ENCODE peak calls at places on chromosomes 5 and 9, in seven cellular contexts. S is fibroblast of lung, H is GM12878, A is IMR-90, P is OCI-LY7, N is hepatocyte, U is GM23338. B is an unnamed sample. For H3K4me1, the result is how much of the 10 kb centered on the place peaks cover.

GRCh38 chr5:150490754-150491153 is 17.2 kb upstream of the NDST1 start:
- DNase-seq in S (no peak), H (no peak), A (peak), P (no peak), N (no peak), U (no peak), B (no peak)

GRCh38 chr5:77971965-77972544 is 195.9 kb upstream of the TBCA start:
- DNase-seq in S (no peak), H (no peak), A (no peak), P (no peak), N (no peak), U (no peak), B (peak)

GRCh38 chr5:7396169-7397004 is 449 bp downstream of the ADCY2 start:
- DNase-seq in S (no peak), H (no peak), A (no peak), P (no peak), N (peak), U (peak), B (peak)

GRCh38 chr9:94981661-94982060 is 255.2 kb downstream of the AOPEP start:
- DNase-seq in S (no peak), H (no peak), A (no peak), P (no peak), N (no peak), U (no peak), B (no peak)

GRCh38 chr5:120122711-120123110 is 341.4 kb upstream of the PRR16 start:
- DNase-seq in S (no peak), H (no peak), A (no peak), P (no peak), N (no peak), U (no peak), B (no peak)

GRCh38 chr9:96317335-96317980 is 15.5 kb upstream of the HSD17B3 start:
- DNase-seq in S (peak), H (no peak), A (peak), P (peak), N (peak), U (peak), B (peak)

GRCh38 chr5:133247145-133247709 is 195.4 kb downstream of the HSPA4 start:
- DNase-seq in S (no peak), H (no peak), A (no peak), P (no peak), N (no peak), U (no peak), B (no peak)

GRCh38 chr9:124257070-124257864 is 482 bp upstream of the NEK6 start:
- DNase-seq in S (no peak), H (no peak), A (no peak), P (peak), N (no peak), U (peak), B (peak)

GRCh38 chr5:171615201-171616001 is 170.2 kb upstream of the SMIM23 start:
- DNase-seq in S (peak), H (no peak), A (no peak), P (no peak), N (peak), U (peak), B (peak)

GRCh38 chr9:78428640-78429039 is 131.7 kb downstream of the PSAT1 start:
- DNase-seq in S (no peak), H (no peak), A (no peak), P (no peak), N (no peak), U (no peak), B (no peak)

GRCh38 chr9:78430387-78430786 is 133.5 kb downstream of the PSAT1 start:
- DNase-seq in S (no peak), H (no peak), A (no peak), P (no peak), N (no peak), U (no peak), B (no peak)
- H3K4me2 ChIP-seq in S (no peak), H (no peak), A (no peak), P (no peak), N (no peak), U (no peak), B (no peak)

DNA sequence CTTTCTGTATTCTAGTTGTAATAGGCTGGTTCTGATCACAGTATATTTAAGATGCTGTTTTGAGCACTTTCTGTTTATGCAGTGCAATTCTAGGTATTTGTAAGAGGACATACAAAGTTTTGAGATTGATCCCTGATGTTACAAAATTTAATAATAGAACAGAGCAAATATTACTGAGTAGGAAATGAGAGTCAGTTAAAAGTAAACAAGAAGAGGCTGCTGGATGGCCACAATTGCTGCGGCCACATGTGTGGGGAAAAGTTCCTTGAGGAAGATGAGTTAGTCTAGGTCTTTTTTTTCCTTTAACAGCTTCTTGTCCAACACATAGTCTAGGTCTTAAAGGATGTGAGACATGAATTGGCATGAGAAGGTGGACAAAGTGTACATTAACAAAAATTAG is 11.3 kb downstream of the EHMT1 start:
- DNase-seq in S (no peak), H (no peak), A (peak), P (no peak), N (no peak), U (no peak), B (no peak)
- H3K4me1 ChIP-seq in S (under half), H (under half), A (under half), P (half or more), N (under half), U (under half), B (under half)

GRCh38 chr9:77498891-77499290 is 149.2 kb downstream of the GNA14 start:
- DNase-seq in S (peak), H (no peak), A (no peak), P (no peak), N (no peak), U (no peak), B (no peak)

GRCh38 chr9:77497322-77498198 is 150.6 kb downstream of the GNA14 start:
- DNase-seq in S (no peak), H (no peak), A (no peak), P (no peak), N (no peak), U (no peak), B (no peak)

GRCh38 chr9:77507212-77507961 is 140.7 kb downstream of the GNA14 start:
- DNase-seq in S (peak), H (no peak), A (no peak), P (no peak), N (no peak), U (no peak), B (no peak)

GRCh38 chr9:77502568-77502967 is 145.6 kb downstream of the GNA14 start:
- DNase-seq in S (no peak), H (no peak), A (no peak), P (no peak), N (no peak), U (no peak), B (peak)
- H3K4me2 ChIP-seq in S (no peak), H (no peak), A (no peak), P (no peak), N (no peak), U (no peak), B (peak)

DNA sequence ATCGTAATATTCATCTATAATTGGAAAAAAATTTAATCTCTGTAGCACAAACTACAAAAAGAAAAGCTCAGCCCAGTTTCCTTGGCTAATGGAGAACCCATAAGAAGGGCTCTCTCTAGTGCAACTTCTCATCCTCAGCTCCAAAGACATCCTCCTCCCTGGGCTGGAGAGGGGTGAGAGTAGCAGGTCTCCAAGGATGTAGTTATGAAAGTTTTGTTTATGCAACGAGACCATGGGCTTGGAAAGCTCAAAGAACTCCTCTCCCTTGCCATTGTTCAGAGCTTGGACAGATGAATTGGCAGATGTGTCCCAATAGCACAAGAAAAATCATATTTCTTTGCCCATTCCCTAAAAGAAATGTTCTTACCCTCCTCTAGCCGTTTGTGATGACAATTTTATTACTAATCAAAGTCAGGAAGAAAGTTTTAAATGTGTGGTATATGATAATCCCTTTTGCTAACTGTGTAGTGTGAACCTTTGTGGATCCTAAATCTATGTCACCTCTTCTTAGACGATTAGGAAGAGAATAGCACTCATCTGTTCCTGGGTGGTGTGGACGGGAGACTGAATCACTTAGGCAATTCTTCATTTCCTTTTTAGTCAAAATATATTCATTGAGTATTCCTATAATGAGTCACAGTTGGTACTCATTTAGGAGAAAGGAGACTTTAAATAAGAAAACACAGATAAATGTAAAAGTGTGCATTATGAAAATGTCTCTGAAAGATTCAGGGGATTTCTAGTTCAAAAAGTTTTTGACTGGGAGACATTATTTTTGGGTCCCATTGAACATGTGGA is 52.2 kb downstream of the GARNL3 start:
- DNase-seq in S (no peak), H (no peak), A (peak), P (no peak), N (no peak), U (no peak), B (no peak)
- H3K4me1 ChIP-seq in S (under half), H (under half), A (under half), P (under half), N (under half), U (under half), B (under half)

GRCh38 chr5:110702300-110702699 is 24.2 kb downstream of the TMEM232 start:
- DNase-seq in S (no peak), H (no peak), A (no peak), P (no peak), N (no peak), U (no peak), B (no peak)

GRCh38 chr5:110703481-110703880 is 23.0 kb downstream of the TMEM232 start:
- DNase-seq in S (no peak), H (no peak), A (no peak), P (no peak), N (no peak), U (no peak), B (no peak)

GRCh38 chr5:110705349-110705748 is 21.1 kb downstream of the TMEM232 start:
- DNase-seq in S (no peak), H (no peak), A (no peak), P (no peak), N (no peak), U (no peak), B (no peak)

DNA sequence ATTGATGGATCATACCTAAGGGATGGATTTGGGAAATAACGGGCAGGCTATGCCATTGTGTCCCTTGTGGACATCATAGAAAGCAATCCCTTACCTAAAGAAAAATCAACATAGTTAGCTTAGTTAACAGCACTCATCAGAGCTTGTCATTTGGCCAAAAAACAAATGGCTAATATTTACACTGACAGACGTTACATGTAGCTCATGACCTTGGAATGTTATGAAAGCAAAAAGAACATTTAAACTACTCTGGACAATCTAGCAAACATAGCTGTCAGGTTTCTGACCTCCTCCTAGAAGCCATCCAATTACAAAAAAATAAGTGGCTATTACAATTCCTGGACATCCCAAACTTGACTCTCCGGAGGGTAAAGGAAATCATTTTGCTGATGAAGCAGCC is 23.8 kb downstream of the TMEM232 start:
- DNase-seq in S (peak), H (no peak), A (no peak), P (no peak), N (no peak), U (no peak), B (no peak)
- H3K4me2 ChIP-seq in S (no peak), H (no peak), A (peak), P (no peak), N (no peak), U (no peak), B (no peak)

GRCh38 chr9:109063765-109064164 is 50.5 kb upstream of the CTNNAL1 start:
- DNase-seq in S (no peak), H (no peak), A (peak), P (no peak), N (no peak), U (no peak), B (peak)

GRCh38 chr9:109072133-109072692 is 47.5 kb downstream of the TMEM245 start:
- DNase-seq in S (no peak), H (no peak), A (no peak), P (no peak), N (no peak), U (no peak), B (no peak)

GRCh38 chr9:109064963-109065701 is 51.8 kb upstream of the CTNNAL1 start:
- DNase-seq in S (no peak), H (no peak), A (peak), P (no peak), N (peak), U (no peak), B (no peak)

GRCh38 chr9:109072810-109073435 is 46.8 kb downstream of the TMEM245 start:
- DNase-seq in S (no peak), H (no peak), A (no peak), P (no peak), N (no peak), U (no peak), B (no peak)

DNA sequence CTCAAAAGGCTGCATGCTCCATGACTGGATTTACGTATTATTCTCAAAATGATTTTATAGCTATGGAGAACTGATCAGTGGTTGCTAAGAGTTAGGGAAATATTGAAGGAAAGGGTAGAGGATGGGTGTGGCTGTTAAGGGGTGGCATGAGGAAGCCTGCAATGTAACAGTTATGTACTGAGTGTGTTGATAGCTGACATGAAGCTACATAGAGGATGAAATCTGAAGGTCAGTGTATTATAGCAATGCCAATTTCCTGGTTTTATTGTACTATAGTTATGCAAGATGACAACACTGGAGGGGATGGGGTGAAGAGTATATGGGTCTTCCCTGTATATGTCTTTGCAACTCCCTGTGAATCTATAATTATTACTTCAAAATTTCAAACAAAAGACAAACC is 51.0 kb downstream of the TMEM245 start:
- DNase-seq in S (no peak), H (no peak), A (no peak), P (no peak), N (no peak), U (no peak), B (no peak)
- H3K4me1 ChIP-seq in S (under half), H (under half), A (under half), P (under half), N (under half), U (under half), B (under half)

DNA sequence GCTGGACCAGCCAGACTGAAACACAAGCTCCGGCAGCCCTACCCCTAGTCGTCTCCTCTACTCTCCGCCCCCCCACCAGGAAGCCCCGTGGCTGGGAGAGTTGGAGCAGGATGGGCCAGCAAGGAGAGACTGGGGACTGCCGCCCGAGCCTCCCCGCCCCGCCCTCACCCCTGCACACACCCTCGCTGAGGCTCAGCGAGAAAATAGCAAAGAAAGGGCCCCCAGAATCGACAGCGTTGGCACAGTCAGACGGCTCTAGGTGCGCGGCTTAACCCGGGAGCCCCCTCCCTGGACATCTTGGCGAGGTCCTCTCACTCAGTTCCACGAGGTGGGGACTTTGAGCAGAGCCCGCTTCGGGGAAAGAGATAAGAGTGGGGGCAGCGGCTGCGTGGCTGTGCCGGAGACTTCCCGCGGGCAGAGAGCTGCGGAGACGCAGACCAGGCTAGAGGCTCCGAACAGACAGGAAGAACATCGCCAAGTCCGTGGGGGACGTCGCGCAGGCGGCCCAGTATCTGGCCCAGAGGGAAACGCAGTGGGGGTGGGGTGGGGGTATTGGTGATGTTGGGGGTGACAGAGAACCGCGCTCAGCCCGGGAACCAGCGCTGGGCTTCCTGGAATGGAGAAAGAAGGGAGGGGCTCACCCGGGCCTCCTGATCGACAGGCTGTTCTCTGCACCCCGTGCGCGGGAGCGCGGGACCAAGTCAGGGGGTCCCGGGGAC is 995 bp downstream of the TRIM7 start:
- DNase-seq in S (no peak), H (no peak), A (no peak), P (no peak), N (no peak), U (peak), B (peak)
- H3K4me2 ChIP-seq in S (peak), H (peak), A (peak), P (peak), N (peak), U (peak), B (peak)

GRCh38 chr5:53034832-53035231 is 45.7 kb downstream of the ITGA2 start:
- DNase-seq in S (no peak), H (no peak), A (no peak), P (no peak), N (no peak), U (no peak), B (no peak)

GRCh38 chr5:53035868-53036381 is 46.8 kb downstream of the ITGA2 start:
- DNase-seq in S (peak), H (no peak), A (peak), P (peak), N (no peak), U (peak), B (peak)

GRCh38 chr5:53038196-53038847 is 49.2 kb downstream of the ITGA2 start:
- DNase-seq in S (no peak), H (no peak), A (no peak), P (no peak), N (no peak), U (no peak), B (no peak)

GRCh38 chr5:53039855-53040254 is 50.7 kb downstream of the ITGA2 start:
- DNase-seq in S (no peak), H (no peak), A (no peak), P (no peak), N (no peak), U (no peak), B (no peak)

GRCh38 chr5:53037141-53037859 is 48.1 kb downstream of the ITGA2 start:
- DNase-seq in S (peak), H (no peak), A (peak), P (no peak), N (no peak), U (no peak), B (no peak)
- H3K4me1 ChIP-seq in S (under half), H (under half), A (under half), P (under half), N (under half), U (under half), B (under half)

B was measured in neural progenitor cell.